ENCODE peak calls at places on chromosomes 11 and 22, in eight cellular contexts. I, K, X, N, T, R, W and H are unnamed samples.

GRCh38 chr11:117607449-117607848 is 189.6 kb downstream of the DSCAML1 start:
- DNase-seq in I (no peak), K (no peak), X (no peak), N (no peak), T (no peak), R (no peak), W (no peak), H (no peak)

GRCh38 chr11:9301720-9302119 is 12.7 kb downstream of the TMEM41B start:
- DNase-seq in I (no peak), K (no peak), X (no peak), N (no peak), T (no peak), R (no peak), W (no peak), H (no peak)

GRCh38 chr22:27881404-27881803 is 37.7 kb downstream of the PITPNB start:
- DNase-seq in I (peak; percentile 85), K (peak; percentile 58), X (peak; percentile 72), N (no peak), T (no peak), R (no peak), W (no peak), H (no peak)

GRCh38 chr11:16248248-16248647 is 108.1 kb downstream of the SOX6 start:
- DNase-seq in I (peak; percentile 46), K (no peak), X (no peak), N (no peak), T (no peak), R (no peak), W (no peak), H (no peak)

GRCh38 chr11:38503876-38504275 is 1905.8 kb upstream of the RAG2 start:
- DNase-seq in I (no peak), K (no peak), X (no peak), N (no peak), T (no peak), R (no peak), W (no peak), H (no peak)

GRCh38 chr11:20027546-20028014 is 132.7 kb downstream of the DBX1 start:
- DNase-seq in I (no peak), K (no peak), X (no peak), N (no peak), T (no peak), R (no peak), W (no peak), H (no peak)

GRCh38 chr11:134243913-134244312 is 9.2 kb downstream of the THYN1 start:
- DNase-seq in I (no peak), K (no peak), X (no peak), N (no peak), T (no peak), R (no peak), W (no peak), H (no peak)

GRCh38 chr11:71481101-71481960 is 28.3 kb downstream of the NADSYN1 start:
- DNase-seq in I (no peak), K (no peak), X (no peak), N (no peak), T (no peak), R (no peak), W (no peak), H (no peak)

GRCh38 chr11:82899191-82899820 is 924 bp downstream of the PRCP start:
- DNase-seq in I (no peak), K (no peak), X (peak; percentile 5), N (no peak), T (no peak), R (no peak), W (no peak), H (no peak)

GRCh38 chr11:9280655-9281301 is 15.6 kb upstream of the DENND5A start:
- DNase-seq in I (no peak), K (no peak), X (peak; percentile 90), N (peak; percentile 62), T (peak; percentile 51), R (peak; percentile 73), W (no peak), H (no peak)

GRCh38 chr22:40407831-40408717 is 37.7 kb downstream of the SGSM3 start:
- DNase-seq in I (no peak), K (no peak), X (no peak), N (no peak), T (no peak), R (no peak), W (no peak), H (no peak)

GRCh38 chr11:67024410-67024809 is 1.5 kb downstream of the SYT12 start:
- DNase-seq in I (no peak), K (no peak), X (no peak), N (no peak), T (no peak), R (no peak), W (no peak), H (no peak)

DNA sequence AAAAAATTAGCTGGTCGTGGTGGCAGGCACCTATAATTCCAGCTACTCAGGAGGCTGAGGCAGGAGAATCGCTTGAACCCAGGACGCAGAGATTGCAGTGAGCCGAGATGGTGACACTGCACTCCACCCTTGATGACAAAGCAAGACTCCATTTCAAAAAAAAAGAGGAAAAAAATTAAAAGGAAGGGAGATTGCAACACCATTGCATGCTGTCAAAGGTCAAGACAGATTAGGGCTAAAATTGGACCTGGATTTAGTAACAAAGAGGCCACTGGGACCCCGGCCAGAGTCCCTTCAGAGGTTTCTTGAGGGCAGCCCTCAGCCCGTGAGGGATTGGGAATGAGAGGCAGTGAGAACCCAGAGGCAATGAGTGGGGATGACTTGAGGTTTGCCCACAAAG is 8.2 kb upstream of the MAFF start:
- DNase-seq in I (no peak), K (no peak), X (no peak), N (no peak), T (peak; percentile 85), R (no peak), W (peak; percentile 87), H (no peak)
- TF ChIP-seq CTCF in I (no peak), K (no peak), X (no peak), N (no peak), T (no peak), R (no peak), W (no peak), H (no peak)

DNA sequence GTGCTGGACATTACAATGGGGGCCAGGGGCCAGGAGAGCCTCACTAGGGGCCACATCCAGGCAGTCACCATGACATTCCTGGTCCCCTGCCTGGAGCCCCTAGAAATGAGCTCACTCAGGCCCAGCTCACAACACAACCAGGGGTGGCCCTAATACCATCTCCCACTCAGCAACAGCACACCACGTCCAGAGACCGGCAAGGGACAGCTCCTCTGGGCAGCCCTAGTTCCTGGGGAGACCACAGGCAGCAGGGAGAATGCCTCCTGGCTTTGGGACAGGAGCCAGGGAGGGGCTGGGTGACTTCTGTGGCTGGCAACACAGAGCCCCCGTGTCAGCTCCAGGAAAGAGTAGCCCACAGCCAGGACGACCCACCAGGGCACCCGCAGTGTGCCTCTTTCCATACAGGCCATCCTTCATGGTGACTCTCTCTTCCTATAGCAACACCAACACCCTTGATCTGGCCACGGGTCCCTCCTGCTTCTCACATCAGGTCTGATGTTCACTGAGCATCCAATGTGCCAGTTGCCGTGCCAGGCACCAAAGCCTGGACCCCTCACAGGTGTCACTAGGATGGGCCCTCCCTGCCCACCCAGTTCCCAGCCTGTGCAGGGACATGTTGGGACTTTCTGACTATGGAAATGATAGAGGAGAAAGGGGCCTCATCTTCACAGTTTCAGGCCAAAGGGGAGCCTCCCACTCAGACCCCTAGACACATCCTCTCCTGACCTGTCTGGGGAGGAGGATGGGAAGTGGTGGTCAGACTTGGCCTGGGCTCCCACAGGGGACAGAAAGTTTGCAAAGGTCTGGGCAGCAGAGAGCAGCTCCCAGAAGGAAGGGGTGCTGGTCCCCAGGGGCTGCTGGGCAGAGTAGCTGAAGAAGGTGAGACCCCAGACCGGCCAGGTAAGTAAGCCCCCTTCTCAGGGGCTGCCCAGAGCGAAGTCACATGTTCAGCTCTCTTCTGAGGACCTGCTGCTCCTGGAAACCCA is 43.2 kb downstream of the IGLL5 start:
- DNase-seq in I (no peak), K (no peak), X (no peak), N (no peak), T (no peak), R (no peak), W (peak; percentile 37), H (no peak)
- H3K4me3 ChIP-seq in I (no peak overlapping the region), K (no peak overlapping the region), X (no peak overlapping the region), N (no peak overlapping the region), T (no peak overlapping the region), R (no peak overlapping the region), W (no peak overlapping the region), H (no peak overlapping the region)

GRCh38 chr11:64304316-64305072 is 830 bp upstream of the ESRRA start:
- DNase-seq in I (peak; percentile 97), K (peak; percentile 86), X (peak; percentile 92), N (peak; percentile 97), T (peak; percentile 96), R (peak; percentile 91), W (peak; percentile 93), H (peak; percentile 57)

GRCh38 chr11:64306876-64307622 is 1.7 kb downstream of the ESRRA start:
- DNase-seq in I (peak; percentile 81), K (peak; percentile 55), X (no peak), N (peak; percentile 62), T (no peak), R (no peak), W (peak; percentile 91), H (no peak)

GRCh38 chr11:64306563-64306875 is 1.2 kb downstream of the ESRRA start:
- DNase-seq in I (no peak), K (no peak), X (no peak), N (no peak), T (no peak), R (no peak), W (no peak), H (no peak)

GRCh38 chr11:64305075-64305690 is at the start of gene ESRRA:
- DNase-seq in I (peak; percentile 100), K (peak; percentile 99), X (peak; percentile 98), N (peak; percentile 100), T (peak; percentile 100), R (peak; percentile 97), W (peak; percentile 100), H (peak; percentile 74)

GRCh38 chr11:64305691-64306562 is 603 bp downstream of the ESRRA start:
- DNase-seq in I (peak; percentile 85), K (peak; percentile 80), X (peak; percentile 36), N (peak; percentile 94), T (peak; percentile 70), R (no peak), W (peak; percentile 91), H (no peak)
- TF ChIP-seq CTCF in I (no peak), K (no peak), X (peak; percentile 31), N (peak; percentile 19), T (no peak), R (peak; percentile 44), W (peak; percentile 37), H (peak; percentile 26)

DNA sequence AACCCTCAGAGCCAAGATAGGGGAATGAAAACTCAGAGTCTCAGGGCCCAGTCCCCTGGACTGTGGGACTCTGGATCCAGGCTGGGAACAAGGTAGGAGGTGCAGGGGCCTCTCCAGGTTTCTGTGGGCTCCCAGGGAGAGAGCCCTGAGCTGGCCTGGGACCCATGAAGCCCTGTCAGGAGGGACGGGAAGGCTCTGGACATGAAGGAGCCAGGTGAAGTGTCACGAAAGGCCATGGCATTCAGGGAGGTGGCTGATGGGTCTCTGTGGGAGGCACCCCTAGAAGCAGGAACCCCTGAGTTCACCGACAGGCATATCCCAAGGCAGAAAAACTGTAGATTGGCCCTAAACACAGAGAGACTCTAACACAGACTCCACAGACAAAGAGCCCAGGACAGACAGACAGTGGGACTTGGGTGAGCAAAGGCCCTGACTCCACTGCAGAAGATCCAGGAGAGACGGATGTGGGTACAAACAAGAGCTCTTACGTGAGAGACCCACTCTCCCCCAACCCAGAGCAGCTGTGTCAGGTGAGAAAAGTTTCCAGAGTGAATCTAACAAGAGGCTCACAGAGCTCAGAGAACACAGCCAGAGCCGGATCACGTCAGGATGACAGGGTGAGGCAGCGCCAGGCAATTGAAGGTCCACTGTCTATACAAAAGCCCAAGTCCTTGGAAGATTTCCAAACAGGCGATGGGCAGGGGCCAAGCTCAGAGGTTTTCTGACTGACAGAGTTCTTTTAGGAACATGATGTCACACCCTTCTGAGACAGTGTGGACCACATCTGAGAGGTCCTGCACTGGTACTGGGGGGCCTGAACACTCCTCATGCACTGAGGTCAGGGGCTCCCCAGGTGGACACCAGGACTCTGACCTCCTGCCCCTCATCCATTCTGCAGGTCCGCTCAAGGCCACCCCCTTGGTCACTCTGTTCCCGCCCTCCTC is 27.4 kb downstream of the IGLL5 start:
- DNase-seq in I (no peak), K (no peak), X (no peak), N (no peak), T (no peak), R (no peak), W (no peak), H (no peak)
- H3K4me3 ChIP-seq in I (no peak overlapping the region), K (no peak overlapping the region), X (no peak overlapping the region), N (no peak overlapping the region), T (no peak overlapping the region), R (no peak overlapping the region), W (no peak overlapping the region), H (no peak overlapping the region)